ENCODE peak calls at places on chromosomes 16 and 17, in seven cellular contexts. One of them, this sample, is unnamed.

GRCh38 chr17:2387086-2388019 is 13.5 kb downstream of the MNT start:
- DNase-seq in lower lobe of right lung: no peak
- DNase-seq in ELR: no peak
- DNase-seq in myocyte: no peak
- DNase-seq in NCI-H2081: no peak
- DNase-seq in midbrain: no peak
- DNase-seq in RCC 7860: no peak
- DNase-seq in this sample: no peak

GRCh38 chr16:72427001-72427785 is 255.2 kb upstream of the PMFBP1 start:
- DNase-seq in lower lobe of right lung: no peak
- DNase-seq in ELR: no peak
- DNase-seq in myocyte: no peak
- DNase-seq in NCI-H2081: no peak
- DNase-seq in midbrain: peak; percentile 86
- DNase-seq in RCC 7860: no peak
- DNase-seq in this sample: no peak

GRCh38 chr17:47785538-47786123 is 36.0 kb downstream of the OSBPL7 start:
- DNase-seq in lower lobe of right lung: no peak
- DNase-seq in ELR: peak; percentile 44
- DNase-seq in myocyte: peak; percentile 62
- DNase-seq in NCI-H2081: no peak
- DNase-seq in midbrain: no peak
- DNase-seq in RCC 7860: no peak
- DNase-seq in this sample: peak; percentile 81

GRCh38 chr17:75654176-75654575 is 12.8 kb downstream of the RECQL5 start:
- DNase-seq in lower lobe of right lung: no peak
- DNase-seq in ELR: peak; percentile 39
- DNase-seq in myocyte: peak; percentile 83
- DNase-seq in NCI-H2081: no peak
- DNase-seq in midbrain: peak; percentile 47
- DNase-seq in RCC 7860: no peak
- DNase-seq in this sample: no peak

GRCh38 chr16:66457888-66458287 is 30.8 kb downstream of the BEAN1 start:
- DNase-seq in lower lobe of right lung: no peak
- DNase-seq in ELR: peak; percentile 64
- DNase-seq in myocyte: no peak
- DNase-seq in NCI-H2081: no peak
- DNase-seq in midbrain: no peak
- DNase-seq in RCC 7860: peak; percentile 71
- DNase-seq in this sample: no peak

GRCh38 chr17:82299452-82299851 is 18.0 kb downstream of the CD7 start:
- DNase-seq in lower lobe of right lung: no peak
- DNase-seq in ELR: no peak
- DNase-seq in myocyte: no peak
- DNase-seq in NCI-H2081: no peak
- DNase-seq in midbrain: no peak
- DNase-seq in RCC 7860: no peak
- DNase-seq in this sample: peak; percentile 76

GRCh38 chr17:34723875-34724274 is 144.5 kb downstream of the TMEM132E start:
- DNase-seq in lower lobe of right lung: no peak
- DNase-seq in ELR: no peak
- DNase-seq in myocyte: no peak
- DNase-seq in NCI-H2081: no peak
- DNase-seq in midbrain: no peak
- DNase-seq in RCC 7860: no peak
- DNase-seq in this sample: peak; percentile 16

GRCh38 chr16:85173981-85174751 is 61.9 kb upstream of the CIBAR2 start:
- DNase-seq in lower lobe of right lung: peak; percentile 42
- DNase-seq in ELR: peak; percentile 96
- DNase-seq in myocyte: peak; percentile 88
- DNase-seq in NCI-H2081: peak; percentile 38
- DNase-seq in midbrain: no peak
- DNase-seq in RCC 7860: peak; percentile 31
- DNase-seq in this sample: no peak

GRCh38 chr17:19533718-19534561 is at the start of gene SLC47A1:
- DNase-seq in lower lobe of right lung: peak; percentile 62
- DNase-seq in ELR: peak; percentile 56
- DNase-seq in myocyte: peak; percentile 24
- DNase-seq in NCI-H2081: peak; percentile 16
- DNase-seq in midbrain: no peak
- DNase-seq in RCC 7860: no peak
- DNase-seq in this sample: peak; percentile 63

GRCh38 chr17:66885417-66885816 is 50.5 kb downstream of the CACNG5 start:
- DNase-seq in lower lobe of right lung: no peak
- DNase-seq in ELR: no peak
- DNase-seq in myocyte: peak; percentile 12
- DNase-seq in NCI-H2081: no peak
- DNase-seq in midbrain: no peak
- DNase-seq in RCC 7860: no peak
- DNase-seq in this sample: no peak

GRCh38 chr17:17122781-17123483 is 80.7 kb downstream of the MPRIP start:
- DNase-seq in lower lobe of right lung: no peak
- DNase-seq in ELR: no peak
- DNase-seq in myocyte: no peak
- DNase-seq in NCI-H2081: no peak
- DNase-seq in midbrain: no peak
- DNase-seq in RCC 7860: no peak
- DNase-seq in this sample: no peak

GRCh38 chr16:71359431-71359830 is 908 bp downstream of the CALB2 start:
- DNase-seq in lower lobe of right lung: no peak
- DNase-seq in ELR: peak; percentile 46
- DNase-seq in myocyte: no peak
- DNase-seq in NCI-H2081: no peak
- DNase-seq in midbrain: no peak
- DNase-seq in RCC 7860: no peak
- DNase-seq in this sample: no peak

GRCh38 chr16:46882304-46882939 is 1.7 kb upstream of the GPT2 start:
- DNase-seq in lower lobe of right lung: no peak
- DNase-seq in ELR: no peak
- DNase-seq in myocyte: no peak
- DNase-seq in NCI-H2081: no peak
- DNase-seq in midbrain: peak; percentile 10
- DNase-seq in RCC 7860: no peak
- DNase-seq in this sample: no peak

GRCh38 chr17:29069526-29070041 is 26.6 kb downstream of the PIPOX start:
- DNase-seq in lower lobe of right lung: no peak
- DNase-seq in ELR: no peak
- DNase-seq in myocyte: no peak
- DNase-seq in NCI-H2081: no peak
- DNase-seq in midbrain: no peak
- DNase-seq in RCC 7860: no peak
- DNase-seq in this sample: peak; percentile 77

GRCh38 chr17:18258356-18259038 is at the start of gene FLII:
- DNase-seq in lower lobe of right lung: peak; percentile 74
- DNase-seq in ELR: peak; percentile 68
- DNase-seq in myocyte: peak; percentile 66
- DNase-seq in NCI-H2081: no peak
- DNase-seq in midbrain: peak; percentile 74
- DNase-seq in RCC 7860: peak; percentile 10
- DNase-seq in this sample: peak; percentile 82

GRCh38 chr16:14354561-14355351 is 275.3 kb downstream of the PARN start:
- DNase-seq in lower lobe of right lung: no peak
- DNase-seq in ELR: no peak
- DNase-seq in myocyte: no peak
- DNase-seq in NCI-H2081: no peak
- DNase-seq in midbrain: no peak
- DNase-seq in RCC 7860: no peak
- DNase-seq in this sample: no peak

GRCh38 chr16:69833791-69834282 is 71.7 kb downstream of the WWP2 start:
- DNase-seq in lower lobe of right lung: no peak
- DNase-seq in ELR: no peak
- DNase-seq in myocyte: no peak
- DNase-seq in NCI-H2081: no peak
- DNase-seq in midbrain: no peak
- DNase-seq in RCC 7860: no peak
- DNase-seq in this sample: no peak

GRCh38 chr17:42989146-42989545 is 8.8 kb downstream of the RUNDC1 start:
- DNase-seq in lower lobe of right lung: no peak
- DNase-seq in ELR: peak; percentile 34
- DNase-seq in myocyte: no peak
- DNase-seq in NCI-H2081: no peak
- DNase-seq in midbrain: no peak
- DNase-seq in RCC 7860: no peak
- DNase-seq in this sample: no peak

This sample was measured in H9.